ENCODE peak calls at places on chromosome 10, in five cellular contexts. One of them, this sample, is unnamed.

GRCh38 chr10:22693371-22693784 is 21.0 kb downstream of the PIP4K2A start:
- DNase-seq in HepG2: no peak
- DNase-seq in A549: no peak
- DNase-seq in endothelial cell of umbilical vein: no peak
- DNase-seq in K562: peak
- DNase-seq in this sample: peak

GRCh38 chr10:60664859-60665258 is 113.4 kb upstream of the CDK1 start:
- DNase-seq in HepG2: no peak
- DNase-seq in A549: no peak
- DNase-seq in endothelial cell of umbilical vein: no peak
- DNase-seq in K562: no peak
- DNase-seq in this sample: no peak

GRCh38 chr10:34080485-34081346 is 734.4 kb downstream of the PARD3 start:
- DNase-seq in HepG2: no peak
- DNase-seq in A549: no peak
- DNase-seq in endothelial cell of umbilical vein: no peak
- DNase-seq in K562: no peak
- DNase-seq in this sample: no peak

GRCh38 chr10:7561216-7561893 is 105.4 kb downstream of the ITIH5 start:
- DNase-seq in HepG2: peak
- DNase-seq in A549: no peak
- DNase-seq in endothelial cell of umbilical vein: no peak
- DNase-seq in K562: no peak
- DNase-seq in this sample: no peak

GRCh38 chr10:86533328-86533727 is 11.7 kb upstream of the WAPL start:
- DNase-seq in HepG2: no peak
- DNase-seq in A549: no peak
- DNase-seq in endothelial cell of umbilical vein: no peak
- DNase-seq in K562: no peak
- DNase-seq in this sample: no peak

GRCh38 chr10:58044072-58044471 is 223.6 kb downstream of the IPMK start:
- DNase-seq in HepG2: no peak
- DNase-seq in A549: no peak
- DNase-seq in endothelial cell of umbilical vein: no peak
- DNase-seq in K562: no peak
- DNase-seq in this sample: no peak

GRCh38 chr10:91088300-91089140 is 131.9 kb upstream of the PCGF5 start:
- DNase-seq in HepG2: peak
- DNase-seq in A549: peak
- DNase-seq in endothelial cell of umbilical vein: peak
- DNase-seq in K562: no peak
- DNase-seq in this sample: peak

GRCh38 chr10:62613429-62613828 is 191.1 kb upstream of the ADO start:
- DNase-seq in HepG2: no peak
- DNase-seq in A549: no peak
- DNase-seq in endothelial cell of umbilical vein: no peak
- DNase-seq in K562: no peak
- DNase-seq in this sample: peak

GRCh38 chr10:77637986-77638765 is 568 bp upstream of the KCNMA1 start:
- DNase-seq in HepG2: no peak
- DNase-seq in A549: peak
- DNase-seq in endothelial cell of umbilical vein: peak
- DNase-seq in K562: no peak
- DNase-seq in this sample: no peak

GRCh38 chr10:34889004-34889869 is 74.1 kb upstream of the PARD3 start:
- DNase-seq in HepG2: no peak
- DNase-seq in A549: no peak
- DNase-seq in endothelial cell of umbilical vein: no peak
- DNase-seq in K562: no peak
- DNase-seq in this sample: no peak

GRCh38 chr10:97676770-97677581 is 10.1 kb downstream of the AVPI1 start:
- DNase-seq in HepG2: peak
- DNase-seq in A549: peak
- DNase-seq in endothelial cell of umbilical vein: peak
- DNase-seq in K562: peak
- DNase-seq in this sample: peak

GRCh38 chr10:103171278-103171677 is 21.8 kb downstream of the NT5C2 start:
- DNase-seq in HepG2: no peak
- DNase-seq in A549: no peak
- DNase-seq in endothelial cell of umbilical vein: peak
- DNase-seq in K562: no peak
- DNase-seq in this sample: no peak

GRCh38 chr10:88986549-88987242 is 3.9 kb upstream of the FAS start:
- DNase-seq in HepG2: peak
- DNase-seq in A549: peak
- DNase-seq in endothelial cell of umbilical vein: peak
- DNase-seq in K562: peak
- DNase-seq in this sample: peak

GRCh38 chr10:30114401-30114800 is 55.0 kb upstream of the JCAD start:
- DNase-seq in HepG2: no peak
- DNase-seq in A549: no peak
- DNase-seq in endothelial cell of umbilical vein: peak
- DNase-seq in K562: no peak
- DNase-seq in this sample: no peak

GRCh38 chr10:123303581-123303980 is 149.4 kb downstream of the BUB3 start:
- DNase-seq in HepG2: no peak
- DNase-seq in A549: no peak
- DNase-seq in endothelial cell of umbilical vein: no peak
- DNase-seq in K562: no peak
- DNase-seq in this sample: no peak

GRCh38 chr10:22713853-22714523 is 390 bp downstream of the PIP4K2A start:
- DNase-seq in HepG2: no peak
- DNase-seq in A549: no peak
- DNase-seq in endothelial cell of umbilical vein: peak
- DNase-seq in K562: no peak
- DNase-seq in this sample: peak

GRCh38 chr10:104922810-104923209 is 281.7 kb downstream of the SORCS3 start:
- DNase-seq in HepG2: no peak
- DNase-seq in A549: no peak
- DNase-seq in endothelial cell of umbilical vein: no peak
- DNase-seq in K562: no peak
- DNase-seq in this sample: no peak

GRCh38 chr10:68988530-68989316 is at the start of gene KIFBP:
- DNase-seq in HepG2: peak
- DNase-seq in A549: peak
- DNase-seq in endothelial cell of umbilical vein: peak
- DNase-seq in K562: peak
- DNase-seq in this sample: peak
- TF ChIP-seq POLR2A in HepG2: peak
- TF ChIP-seq POLR2A in A549: peak
- TF ChIP-seq POLR2A in endothelial cell of umbilical vein: peak
- TF ChIP-seq POLR2A in K562: peak
- TF ChIP-seq POLR2A in this sample: peak

DNA sequence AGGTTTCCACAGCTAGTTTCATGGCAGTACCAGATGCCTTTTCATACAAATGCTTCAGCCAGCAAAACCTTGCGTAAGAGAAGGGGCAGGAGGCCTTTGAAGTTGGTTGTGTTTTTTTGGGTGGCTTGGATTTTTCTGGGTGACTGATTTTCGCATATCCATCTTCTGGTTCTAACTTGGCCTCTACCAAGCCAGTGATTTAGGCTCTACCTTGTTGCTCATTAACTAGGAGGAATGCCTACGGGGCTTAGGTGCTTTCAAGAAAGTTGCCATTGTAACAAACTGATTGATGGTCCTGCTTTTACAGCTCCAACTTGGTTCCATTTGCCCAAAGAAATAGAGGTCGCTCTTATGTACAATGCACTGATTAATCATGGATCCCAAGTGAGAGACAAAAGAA is 91.9 kb upstream of the FGFR2 start:
- DNase-seq in HepG2: peak
- DNase-seq in A549: no peak
- DNase-seq in endothelial cell of umbilical vein: no peak
- DNase-seq in K562: no peak
- DNase-seq in this sample: no peak
- TF ChIP-seq MYC in HepG2: no peak
- TF ChIP-seq MYC in A549: no peak
- TF ChIP-seq MYC in endothelial cell of umbilical vein: no peak
- TF ChIP-seq MYC in K562: no peak
- TF ChIP-seq MYC in this sample: no peak

GRCh38 chr10:129466703-129467345 is at the start of gene MGMT:
- DNase-seq in HepG2: peak
- DNase-seq in A549: peak
- DNase-seq in endothelial cell of umbilical vein: peak
- DNase-seq in K562: peak
- DNase-seq in this sample: peak

GRCh38 chr10:129467346-129468119 is 492 bp downstream of the MGMT start:
- DNase-seq in HepG2: peak
- DNase-seq in A549: no peak
- DNase-seq in endothelial cell of umbilical vein: peak
- DNase-seq in K562: no peak
- DNase-seq in this sample: peak

GRCh38 chr10:129464251-129464650 is 2.8 kb upstream of the MGMT start:
- DNase-seq in HepG2: no peak
- DNase-seq in A549: no peak
- DNase-seq in endothelial cell of umbilical vein: no peak
- DNase-seq in K562: no peak
- DNase-seq in this sample: no peak

GRCh38 chr10:129468187-129468586 is 1.1 kb downstream of the MGMT start:
- DNase-seq in HepG2: no peak
- DNase-seq in A549: no peak
- DNase-seq in endothelial cell of umbilical vein: no peak
- DNase-seq in K562: no peak
- DNase-seq in this sample: no peak

GRCh38 chr10:129465796-129466702 is 992 bp upstream of the MGMT start:
- DNase-seq in HepG2: no peak
- DNase-seq in A549: no peak
- DNase-seq in endothelial cell of umbilical vein: no peak
- DNase-seq in K562: no peak
- DNase-seq in this sample: peak
- TF ChIP-seq POLR2A in HepG2: no peak
- TF ChIP-seq POLR2A in A549: no peak
- TF ChIP-seq POLR2A in endothelial cell of umbilical vein: no peak
- TF ChIP-seq POLR2A in K562: no peak
- TF ChIP-seq POLR2A in this sample: no peak

GRCh38 chr10:44180321-44181154 is 204.4 kb downstream of the CXCL12 start:
- DNase-seq in HepG2: no peak
- DNase-seq in A549: no peak
- DNase-seq in endothelial cell of umbilical vein: no peak
- DNase-seq in K562: no peak
- DNase-seq in this sample: no peak
- TF ChIP-seq MYC in HepG2: no peak
- TF ChIP-seq MYC in A549: no peak
- TF ChIP-seq MYC in endothelial cell of umbilical vein: no peak
- TF ChIP-seq MYC in K562: no peak
- TF ChIP-seq MYC in this sample: no peak

This sample was measured in NB4.